ENCODE peak calls at places on chromosome 1, in six cellular contexts. W is GM20000, R is ELR, P is AG09319, Y is AG04449, I is neural crest cell. J is an unnamed sample.
A peak's percentile ranks its signal among the peaks of the same experiment; 100 is the strongest.

GRCh38 chr1:81125672-81126071 is 675.1 kb upstream of the ADGRL2 start:
- DNase-seq in P (peak; percentile 4), W (no peak), R (no peak), Y (no peak), I (no peak), J (no peak)

GRCh38 chr1:233791750-233792149 is 112.7 kb upstream of the SLC35F3 start:
- DNase-seq in W (no peak), R (no peak), Y (no peak), I (no peak), P (no peak), J (no peak)

GRCh38 chr1:40385437-40386310 is 12.1 kb downstream of the SMAP2 start:
- DNase-seq in R (no peak), W (peak; percentile 68), I (no peak), P (no peak), Y (no peak), J (no peak)

GRCh38 chr1:12034381-12034801 is 15.1 kb downstream of the MIIP start:
- DNase-seq in W (no peak), Y (no peak), R (no peak), P (no peak), I (no peak), J (no peak)

GRCh38 chr1:100866041-100866900 is 28.4 kb downstream of the EXTL2 start:
- DNase-seq in P (peak; percentile 44), I (no peak), Y (no peak), W (peak; percentile 24), R (peak; percentile 72), J (no peak)

GRCh38 chr1:18018381-18018780 is 89.2 kb upstream of the IGSF21 start:
- DNase-seq in I (no peak), R (no peak), P (no peak), W (no peak), Y (no peak), J (no peak)

GRCh38 chr1:78649628-78650027 is at the start of gene IFI44:
- DNase-seq in R (peak; percentile 95), I (no peak), P (peak; percentile 49), W (peak; percentile 16), Y (peak; percentile 9), J (no peak)

GRCh38 chr1:168260393-168260792 is 20.3 kb upstream of the TBX19 start:
- DNase-seq in R (no peak), I (no peak), W (no peak), P (no peak), Y (no peak), J (no peak)

GRCh38 chr1:38579056-38579455 is 280.5 kb downstream of the RRAGC start:
- DNase-seq in W (no peak), P (no peak), R (no peak), I (no peak), Y (no peak), J (no peak)

GRCh38 chr1:119635801-119636390 is 12.2 kb downstream of the ZNF697 start:
- DNase-seq in Y (no peak), I (no peak), R (peak; percentile 95), P (no peak), W (peak; percentile 56), J (no peak)

GRCh38 chr1:85467929-85468540 is 3.1 kb upstream of the DDAH1 start:
- DNase-seq in P (no peak), I (no peak), W (no peak), Y (no peak), R (no peak), J (no peak)

GRCh38 chr1:100921110-100921706 is 25.3 kb downstream of the SLC30A7 start:
- DNase-seq in Y (no peak), R (peak; percentile 74), P (peak; percentile 30), W (peak; percentile 9), I (no peak), J (peak; percentile 18)

GRCh38 chr1:9362488-9362887 is 69.8 kb downstream of the SPSB1 start:
- DNase-seq in R (no peak), W (peak; percentile 47), P (no peak), I (no peak), Y (no peak), J (no peak)

GRCh38 chr1:213303286-213303685 is 252.2 kb downstream of the RPS6KC1 start:
- DNase-seq in R (no peak), P (no peak), I (no peak), W (no peak), Y (no peak), J (no peak)

GRCh38 chr1:20654104-20654690 is 7.0 kb downstream of the DDOST start:
- DNase-seq in Y (no peak), P (no peak), R (no peak), I (no peak), W (no peak), J (no peak)

GRCh38 chr1:7560601-7561181 is 210.4 kb upstream of the VAMP3 start:
- DNase-seq in P (no peak), R (no peak), I (no peak), W (no peak), Y (no peak), J (no peak)

GRCh38 chr1:248873993-248874671 is 15.2 kb upstream of the ZNF692 start:
- DNase-seq in W (no peak), R (peak; percentile 84), Y (no peak), P (no peak), I (peak; percentile 77), J (peak; percentile 75)

GRCh38 chr1:220887202-220887867 is 8.1 kb downstream of the HLX start:
- DNase-seq in I (no peak), P (no peak), W (no peak), R (no peak), Y (no peak), J (peak; percentile 59)

GRCh38 chr1:2095394-2095793 is 45.2 kb downstream of the PRKCZ start:
- DNase-seq in R (no peak), W (no peak), I (no peak), P (no peak), Y (no peak), J (no peak)

GRCh38 chr1:1907098-1907736 is 7.8 kb upstream of the CALML6 start:
- DNase-seq in R (no peak), Y (no peak), P (no peak), W (peak; percentile 66), I (no peak), J (no peak)

GRCh38 chr1:71093938-71094337 is 13.1 kb upstream of the ZRANB2 start:
- DNase-seq in I (no peak), Y (no peak), P (no peak), W (no peak), R (peak; percentile 43), J (no peak)

GRCh38 chr1:227416156-227416865 is 98.0 kb upstream of the CDC42BPA start:
- DNase-seq in W (no peak), Y (no peak), R (no peak), I (no peak), P (no peak), J (no peak)

GRCh38 chr1:208595745-208596144 is 351.6 kb upstream of the PLXNA2 start:
- DNase-seq in P (peak; percentile 5), W (no peak), I (no peak), Y (peak; percentile 7), R (peak; percentile 45), J (no peak)

GRCh38 chr1:1072849-1073742 is 1.0 kb downstream of the RNF223 start:
- DNase-seq in W (no peak), P (no peak), Y (no peak), I (no peak), R (no peak), J (no peak)

GRCh38 chr1:14901371-14901954 is 252.1 kb upstream of the TMEM51 start:
- DNase-seq in I (no peak), P (no peak), R (no peak), W (no peak), Y (no peak), J (no peak)

J was measured in NT2/D1.